ENCODE peak calls at places on chromosomes 12 and 14, in four cellular contexts. X is stimulated activated CD4-positive, alpha-beta T cell treated with anti-CD3 and anti-CD28 coated beads, Interleukin-2, amount 100 ng/mL, for 24 hours; K is mesendoderm; T is non-pigmented ciliary epithelial cell. F is an unnamed sample.

GRCh38 chr12:56522486-56523193 is 1.0 kb downstream of the RBMS2 start:
- DNase-seq in T (no peak), K (peak; percentile 69), X (no peak), F (no peak)

GRCh38 chr14:76975051-76975450 is 53.5 kb downstream of the IRF2BPL start:
- DNase-seq in X (no peak), K (no peak), T (no peak), F (no peak)

GRCh38 chr14:104436047-104436531 is 143.5 kb upstream of the C14orf180 start:
- DNase-seq in X (peak; percentile 14), T (peak; percentile 8), K (peak; percentile 41), F (peak; percentile 87)

GRCh38 chr14:21346532-21347135 is 37.2 kb downstream of the SUPT16H start:
- DNase-seq in X (no peak), K (no peak), T (peak; percentile 1), F (no peak)

GRCh38 chr12:12976366-12976765 is 23.7 kb downstream of the HEBP1 start:
- DNase-seq in T (peak; percentile 92), X (no peak), K (no peak), F (no peak)

GRCh38 chr12:49920241-49920914 is 16.7 kb upstream of the FAIM2 start:
- DNase-seq in K (no peak), X (no peak), T (peak; percentile 28), F (no peak)

GRCh38 chr12:95532851-95533250 is 18.4 kb downstream of the USP44 start:
- DNase-seq in T (no peak), K (no peak), X (no peak), F (no peak)

GRCh38 chr12:52119398-52120254 is 40.1 kb downstream of the SMIM41 start:
- DNase-seq in K (peak; percentile 90), T (no peak), X (peak; percentile 43), F (peak; percentile 95)

GRCh38 chr12:46388427-46388992 is 15.9 kb upstream of the SLC38A2 start:
- DNase-seq in X (no peak), T (peak; percentile 78), K (no peak), F (no peak)

GRCh38 chr14:68520637-68521556 is 272.0 kb downstream of the ZFP36L1 start:
- DNase-seq in K (peak; percentile 93), X (no peak), T (no peak), F (peak; percentile 68)

GRCh38 chr12:90102957-90103652 is 394.5 kb upstream of the ATP2B1 start:
- DNase-seq in K (peak; percentile 56), X (no peak), T (no peak), F (peak; percentile 4)